ENCODE peak calls at places on chromosome 5, in four cellular contexts. U, M, H and O are unnamed samples.

GRCh38 chr5:37717613-37718431 is 122.0 kb downstream of the GDNF start:
- DNase-seq in M (peak; percentile 64), H (peak; percentile 27), U (no peak), O (no peak)

GRCh38 chr5:64625678-64626077 is 64.6 kb upstream of the SHISAL2B start:
- DNase-seq in H (no peak), M (no peak), U (no peak), O (no peak)

GRCh38 chr5:131379071-131379538 is 115.3 kb downstream of the CDC42SE2 start:
- DNase-seq in U (no peak), H (no peak), M (no peak), O (no peak)

GRCh38 chr5:1568201-1568979 is 44.6 kb upstream of the LPCAT1 start:
- DNase-seq in M (no peak), H (no peak), U (no peak), O (no peak)

GRCh38 chr5:59665086-59665831 is 228.3 kb downstream of the PDE4D start:
- DNase-seq in M (no peak), U (no peak), H (no peak), O (no peak)

GRCh38 chr5:141617128-141617527 is 1.7 kb downstream of the DIAPH1 start:
- DNase-seq in U (no peak), H (no peak), M (no peak), O (no peak)

GRCh38 chr5:134132372-134133212 is 18.1 kb downstream of the TCF7 start:
- DNase-seq in H (no peak), U (no peak), M (no peak), O (no peak)

GRCh38 chr5:1480217-1480616 is 35.0 kb upstream of the SLC6A3 start:
- DNase-seq in M (no peak), U (no peak), H (peak; percentile 50), O (no peak)

GRCh38 chr5:79932510-79933504 is 58.3 kb downstream of the MTX3 start:
- DNase-seq in H (no peak), M (no peak), U (no peak), O (no peak)

GRCh38 chr5:160442824-160443431 is 21.3 kb downstream of the PTTG1 start:
- DNase-seq in M (no peak), U (no peak), H (no peak), O (no peak)

GRCh38 chr5:95620030-95620869 is at the start of gene GPR150:
- DNase-seq in U (peak; percentile 42), H (peak; percentile 36), M (peak; percentile 24), O (no peak)

GRCh38 chr5:1729641-1730486 is 69.8 kb downstream of the MRPL36 start:
- DNase-seq in H (no peak), M (no peak), U (peak; percentile 32), O (no peak)

GRCh38 chr5:124059200-124059599 is 547.2 kb downstream of the CSNK1G3 start:
- DNase-seq in H (no peak), M (no peak), U (no peak), O (no peak)

GRCh38 chr5:124057815-124058231 is 545.8 kb downstream of the CSNK1G3 start:
- DNase-seq in U (no peak), H (no peak), M (no peak), O (no peak)

GRCh38 chr5:124054564-124054963 is 542.6 kb downstream of the CSNK1G3 start:
- DNase-seq in M (no peak), H (no peak), U (no peak), O (no peak)

GRCh38 chr5:124057161-124057814 is 545.3 kb downstream of the CSNK1G3 start:
- DNase-seq in M (no peak), U (no peak), H (no peak), O (no peak)

DNA sequence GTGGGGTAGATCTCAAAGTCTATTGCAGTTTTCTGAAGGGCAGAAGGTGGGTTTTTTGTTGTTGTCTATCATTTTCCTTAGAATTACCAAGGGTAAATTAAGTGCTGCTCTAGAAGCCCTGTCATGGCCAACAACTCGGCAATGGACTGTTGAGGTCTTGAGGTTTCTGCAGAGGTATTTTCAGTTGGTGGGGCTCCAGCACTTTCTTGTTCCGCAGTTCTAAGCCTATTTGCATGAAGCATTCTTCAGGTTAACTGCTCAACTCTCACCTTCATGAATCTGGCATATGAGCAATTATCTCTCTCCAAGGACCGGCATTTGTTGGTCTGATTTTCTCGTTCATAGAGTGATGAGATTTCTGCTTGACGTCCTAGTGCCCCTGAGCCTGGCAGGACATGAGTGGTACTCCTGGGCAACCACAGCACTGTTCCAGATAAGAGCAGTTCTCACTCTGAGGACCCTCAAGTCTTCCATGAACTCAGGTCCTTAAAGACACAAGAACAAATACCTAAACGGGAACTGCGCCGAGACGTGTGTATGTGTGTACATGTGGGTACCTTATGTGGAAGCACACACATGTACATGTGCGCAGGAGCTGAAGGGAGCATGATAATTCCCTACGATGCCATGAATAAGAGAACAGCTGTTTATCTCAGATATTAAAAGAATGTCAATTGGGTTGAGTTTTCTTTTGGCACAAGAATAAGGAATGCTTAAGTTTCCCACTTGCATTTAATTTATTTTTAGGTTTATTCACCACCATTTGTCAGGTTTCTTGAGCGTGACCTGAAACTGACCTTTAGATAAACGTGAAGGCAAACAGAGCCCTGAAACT is 544.6 kb downstream of the CSNK1G3 start:
- DNase-seq in H (no peak), U (no peak), M (no peak), O (no peak)
- TF ChIP-seq CTCF in H (no peak), U (no peak), M (no peak), O (no peak)

GRCh38 chr5:107781451-107781850 is 110.7 kb upstream of the EFNA5 start:
- DNase-seq in H (no peak), M (no peak), U (no peak), O (no peak)

GRCh38 chr5:107783551-107783950 is 112.8 kb upstream of the EFNA5 start:
- DNase-seq in U (no peak), H (no peak), M (no peak), O (no peak)

GRCh38 chr5:107779472-107779871 is 108.7 kb upstream of the EFNA5 start:
- DNase-seq in U (no peak), H (no peak), M (no peak), O (no peak)

GRCh38 chr5:107786424-107786823 is 115.7 kb upstream of the EFNA5 start:
- DNase-seq in M (no peak), H (no peak), U (no peak), O (no peak)

DNA sequence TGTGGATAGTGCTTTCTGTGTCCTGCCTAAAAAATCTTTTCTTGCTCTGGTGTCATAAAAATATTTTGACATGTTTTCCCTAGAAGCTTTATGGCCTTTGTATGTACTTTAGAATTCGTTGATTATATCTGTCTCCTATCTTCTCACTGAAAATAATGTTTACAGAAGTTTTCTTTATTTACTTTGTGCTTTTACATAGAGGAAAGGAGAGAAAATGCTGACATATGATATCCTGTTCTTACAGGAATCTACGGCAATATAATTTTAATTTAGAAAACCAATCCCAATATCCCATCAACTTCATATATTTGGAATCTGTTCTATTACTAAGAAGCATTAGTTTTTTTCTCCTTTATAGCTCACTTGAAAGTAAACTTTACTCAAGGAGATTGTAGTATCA is 112.0 kb upstream of the EFNA5 start:
- DNase-seq in M (no peak), H (no peak), U (no peak), O (no peak)
- TF ChIP-seq CTCF in M (no peak), H (no peak), U (no peak), O (no peak)

DNA sequence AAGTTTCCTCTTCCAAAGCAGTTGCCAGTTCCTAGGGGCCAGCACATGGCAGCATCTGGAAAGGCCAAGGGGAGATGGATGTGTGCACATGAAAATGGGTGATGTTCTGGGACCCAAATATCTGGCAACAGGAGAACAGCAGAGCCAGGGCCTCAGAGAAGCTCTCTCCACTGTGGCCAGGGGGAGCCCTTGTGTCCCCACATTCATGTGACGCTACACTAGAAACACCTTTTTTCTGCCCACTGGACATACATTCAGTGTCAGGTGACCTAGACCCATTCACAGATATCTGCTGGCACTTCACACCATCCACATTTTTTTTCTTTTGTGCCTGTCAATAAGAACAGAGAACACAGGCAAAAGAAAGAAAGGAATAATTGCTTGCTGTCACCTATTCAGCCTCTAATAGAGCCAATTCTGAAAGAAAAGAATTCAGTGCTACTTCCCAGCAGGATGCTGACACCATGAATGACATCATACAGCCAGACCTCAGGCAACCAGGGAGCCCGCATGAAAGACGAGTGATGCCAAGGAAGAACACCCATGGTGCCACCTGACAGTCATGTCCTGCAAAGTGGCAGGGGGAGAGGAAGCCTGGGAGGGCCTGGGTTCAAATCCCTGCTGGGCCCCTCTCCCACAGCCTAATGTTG is 205.1 kb upstream of the TAS2R1 start:
- DNase-seq in M (no peak), U (no peak), H (no peak), O (no peak)
- TF ChIP-seq CTCF in M (no peak), U (no peak), H (no peak), O (no peak)

GRCh38 chr5:159353661-159354252 is 23.5 kb upstream of the IL12B start:
- DNase-seq in M (no peak), U (no peak), H (no peak), O (no peak)
- TF ChIP-seq CTCF in M (no peak), U (no peak), H (no peak), O (no peak)